ENCODE peak calls at places on chromosome 14, in four cellular contexts. R is K562, U is HL-60, P is GM12878. M is an unnamed sample.

GRCh38 chr14:95101736-95102677 is 55.3 kb downstream of the DICER1 start:
- DNase-seq in R (no peak), P (no peak), U (no peak), M (no peak)

GRCh38 chr14:21264025-21264801 is 5.0 kb downstream of the HNRNPC start:
- DNase-seq in R (no peak), U (no peak), P (peak; percentile 56), M (no peak)

GRCh38 chr14:93081875-93082570 is 33.7 kb downstream of the ITPK1 start:
- DNase-seq in R (no peak), U (no peak), P (no peak), M (peak; percentile 60)

GRCh38 chr14:24990773-24991172 is 59.2 kb downstream of the STXBP6 start:
- DNase-seq in R (no peak), P (no peak), U (no peak), M (no peak)

GRCh38 chr14:96567289-96567899 is 65.2 kb downstream of the PAPOLA start:
- DNase-seq in U (no peak), R (no peak), P (no peak), M (no peak)

GRCh38 chr14:30330452-30330851 is 228.5 kb upstream of the G2E3 start:
- DNase-seq in U (no peak), P (no peak), R (peak; percentile 29), M (no peak)

GRCh38 chr14:84208451-84208850 is 1321.5 kb upstream of the FLRT2 start:
- DNase-seq in P (no peak), U (no peak), R (no peak), M (no peak)

GRCh38 chr14:67357583-67358354 is 1.8 kb downstream of the ATP6V1D start:
- DNase-seq in R (peak; percentile 16), U (no peak), P (no peak), M (no peak)

GRCh38 chr14:99644723-99645544 is at the start of gene HHIPL1:
- DNase-seq in R (no peak), P (no peak), U (no peak), M (no peak)

GRCh38 chr14:58813745-58814144 is 176.0 kb downstream of the DACT1 start:
- DNase-seq in P (no peak), U (no peak), R (no peak), M (no peak)

GRCh38 chr14:64726585-64726890 is 22.3 kb downstream of the PLEKHG3 start:
- DNase-seq in U (no peak), P (no peak), R (no peak), M (no peak)

GRCh38 chr14:77376380-77376770 is 519 bp downstream of the TMED8 start:
- DNase-seq in U (no peak), R (peak; percentile 39), P (no peak), M (no peak)

GRCh38 chr14:94392510-94392935 is 4.1 kb upstream of the SERPINA1 start:
- DNase-seq in U (peak; percentile 91), R (no peak), P (peak; percentile 38), M (no peak)

GRCh38 chr14:58944226-58944769 is 244.2 kb upstream of the DAAM1 start:
- DNase-seq in R (no peak), U (no peak), P (no peak), M (no peak)

GRCh38 chr14:91416744-91417133 is 881 bp downstream of the CCDC88C start:
- DNase-seq in P (no peak), U (no peak), R (peak; percentile 21), M (no peak)

GRCh38 chr14:72369106-72369505 is 436.9 kb downstream of the RGS6 start:
- DNase-seq in U (no peak), R (no peak), P (no peak), M (no peak)

GRCh38 chr14:99350751-99351150 is 78.8 kb upstream of the BCL11B start:
- DNase-seq in R (no peak), U (no peak), P (no peak), M (no peak)

GRCh38 chr14:68140111-68140741 is 320.6 kb downstream of the RAD51B start:
- DNase-seq in U (no peak), R (no peak), P (no peak), M (no peak)

GRCh38 chr14:51846631-51847488 is 13.6 kb upstream of the GNG2 start:
- DNase-seq in U (peak; percentile 98), R (no peak), P (peak; percentile 93), M (no peak)

GRCh38 chr14:52790011-52790755 is 1.2 kb downstream of the GNPNAT1 start:
- DNase-seq in R (no peak), P (no peak), U (no peak), M (no peak)

GRCh38 chr14:52563120-52563519 is 10.5 kb downstream of the GPR137C start:
- DNase-seq in R (no peak), P (no peak), U (no peak), M (no peak)

GRCh38 chr14:94775875-94776217 is 5.9 kb upstream of the GSC start:
- DNase-seq in U (no peak), R (no peak), P (no peak), M (no peak)

GRCh38 chr14:63418020-63418419 is 99.3 kb upstream of the GPHB5 start:
- DNase-seq in R (no peak), U (no peak), P (no peak), M (no peak)

GRCh38 chr14:25358330-25358729 is 308.4 kb upstream of the STXBP6 start:
- DNase-seq in R (no peak), P (no peak), U (no peak), M (no peak)

GRCh38 chr14:35416108-35416750 is 11.7 kb upstream of the NFKBIA start:
- DNase-seq in R (no peak), U (no peak), P (peak; percentile 75), M (no peak)

GRCh38 chr14:74616996-74617700 is 5.1 kb upstream of the LTBP2 start:
- DNase-seq in P (no peak), U (no peak), R (no peak), M (no peak)

GRCh38 chr14:74616507-74616906 is 4.5 kb upstream of the LTBP2 start:
- DNase-seq in P (no peak), R (no peak), U (no peak), M (no peak)

GRCh38 chr14:74620497-74620921 is 8.5 kb upstream of the LTBP2 start:
- DNase-seq in R (peak; percentile 57), U (no peak), P (no peak), M (no peak)

GRCh38 chr14:74619672-74620131 is 7.7 kb upstream of the LTBP2 start:
- DNase-seq in P (no peak), R (peak; percentile 36), U (no peak), M (no peak)

GRCh38 chr14:74618078-74618952 is 6.3 kb upstream of the LTBP2 start:
- DNase-seq in U (peak; percentile 72), P (no peak), R (no peak), M (no peak)
- TF ChIP-seq SPI1 in U (peak; percentile 89), P (peak; percentile 64), R (peak; percentile 24), M (peak; percentile 49)

GRCh38 chr14:101313268-101313667 is 248.0 kb upstream of the DIO3 start:
- DNase-seq in P (no peak), U (no peak), R (no peak), M (no peak)
- TF ChIP-seq SPI1 in P (no peak), U (no peak), R (no peak), M (no peak)

DNA sequence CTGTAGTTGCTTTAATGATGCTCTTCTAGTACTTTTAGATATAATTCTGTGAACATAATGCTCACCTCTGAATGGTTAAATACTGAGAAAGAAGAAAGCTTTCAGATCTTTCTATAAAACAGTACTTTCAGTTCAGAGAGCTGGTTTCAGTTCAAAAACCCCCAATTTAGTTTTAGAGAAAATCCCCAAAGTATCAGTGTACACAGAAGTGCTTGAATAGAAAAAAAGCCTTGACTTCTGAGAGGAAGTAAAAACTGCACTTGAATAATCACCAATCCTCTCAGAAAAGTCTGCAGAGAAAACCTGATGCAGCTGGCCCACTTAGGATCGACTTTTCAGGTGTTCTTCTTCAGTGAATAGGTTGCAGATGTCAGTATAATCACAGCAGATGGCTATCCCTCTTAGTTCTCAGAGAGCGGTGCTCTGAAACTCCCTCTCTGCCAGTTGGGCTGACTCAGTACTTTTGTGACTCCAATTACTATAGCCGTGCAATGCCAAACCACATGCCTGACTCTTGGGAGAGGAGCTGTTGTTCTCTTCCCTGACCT is 616.3 kb downstream of the LRFN5 start:
- DNase-seq in P (peak; percentile 67), R (no peak), U (no peak), M (no peak)
- TF ChIP-seq SPI1 in P (peak; percentile 28), R (no peak), U (no peak), M (peak; percentile 44)

DNA sequence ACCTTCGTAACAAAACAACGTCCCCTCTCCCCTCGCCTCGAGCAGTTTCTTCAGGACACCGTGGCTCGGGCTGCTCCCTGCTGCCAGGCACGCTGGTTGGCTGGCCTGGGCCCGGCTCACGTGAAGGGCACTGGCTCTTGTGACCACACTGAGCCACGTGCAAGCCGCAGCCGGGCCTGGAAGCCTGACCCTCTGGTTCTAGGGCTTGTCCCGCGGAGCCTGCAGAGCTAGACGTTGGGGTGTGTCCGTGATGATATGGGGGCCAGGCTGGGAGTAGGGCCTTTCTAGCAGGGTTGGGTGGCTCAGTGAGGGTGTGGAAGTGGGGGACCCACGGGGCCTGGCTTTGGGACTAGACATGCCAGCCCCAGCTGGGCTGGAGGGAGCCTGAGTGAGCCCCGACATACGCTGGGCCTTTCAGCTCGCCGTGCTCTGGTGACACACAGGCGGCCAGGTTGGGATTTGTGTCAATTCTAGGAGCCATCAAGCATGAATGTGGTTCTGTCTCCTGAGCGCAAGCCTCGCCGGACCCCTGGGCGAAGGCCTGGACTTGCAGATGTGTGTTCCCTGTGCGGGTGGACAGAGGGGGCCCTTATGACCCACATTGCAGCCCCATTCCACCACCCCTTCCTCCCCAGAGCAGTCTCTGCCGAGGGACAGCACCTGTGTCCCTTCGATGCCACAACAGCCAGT is 13.6 kb upstream of the AMN start:
- DNase-seq in U (no peak), R (no peak), P (no peak), M (no peak)
- TF ChIP-seq SPI1 in U (no peak), R (no peak), P (no peak), M (no peak)

DNA sequence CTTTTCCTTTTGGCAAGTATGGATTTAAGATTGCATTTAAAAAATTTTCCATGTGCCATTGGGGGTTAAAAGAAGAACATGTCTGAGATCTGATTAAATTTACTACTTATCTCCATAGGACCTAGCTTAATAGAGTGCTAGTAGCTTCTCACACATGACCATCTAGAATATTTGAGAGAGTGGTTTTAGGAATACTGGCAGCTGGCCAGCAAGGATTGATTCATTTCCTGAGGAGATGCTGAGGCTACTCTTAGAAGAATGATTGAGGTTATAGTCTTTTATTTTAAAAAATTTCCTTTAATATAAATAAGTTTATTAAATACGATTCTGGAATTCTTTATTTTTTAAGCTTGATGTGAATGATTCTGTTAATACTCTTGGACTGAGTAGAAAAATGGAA is 56.2 kb downstream of the MIPOL1 start:
- DNase-seq in U (no peak), R (no peak), P (no peak), M (no peak)
- TF ChIP-seq SPI1 in U (no peak), R (no peak), P (no peak), M (no peak)

GRCh38 chr14:74302634-74303569 is at the start of gene ABCD4:
- DNase-seq in U (peak; percentile 72), P (peak; percentile 59), R (peak; percentile 86), M (peak; percentile 76)

GRCh38 chr14:74299061-74299545 is 3.6 kb downstream of the ABCD4 start:
- DNase-seq in U (no peak), P (no peak), R (no peak), M (no peak)

GRCh38 chr14:74301594-74302159 is 1.1 kb downstream of the ABCD4 start:
- DNase-seq in R (no peak), P (no peak), U (no peak), M (no peak)

GRCh38 chr14:74302160-74302628 is 540 bp downstream of the ABCD4 start:
- DNase-seq in P (peak; percentile 25), R (peak; percentile 39), U (peak; percentile 15), M (peak; percentile 42)
- TF ChIP-seq SPI1 in P (no peak), R (peak; percentile 42), U (peak; percentile 27), M (peak; percentile 35)